ENCODE peak calls at places on chromosomes 7 and 10, in seven cellular contexts. C is endothelial cell of umbilical vein, H is fibroblast of lung, Y is cardiac muscle cell, G is heart left ventricle, S is endodermal cell, R is Panc1. X is an unnamed sample. For H3K4me1, the result is how much of the 10 kb centered on the place peaks cover.

GRCh38 chr7:24601600-24601999 is 28.3 kb downstream of the PALS2 start:
- DNase-seq in Y (peak), H (no peak), S (no peak), R (no peak), G (no peak), C (no peak), X (no peak)

GRCh38 chr10:112767156-112767555 is 182.9 kb upstream of the TCF7L2 start:
- DNase-seq in R (no peak), G (no peak), H (peak), C (no peak), S (no peak), Y (no peak), X (no peak)

GRCh38 chr10:15163261-15163864 is 5.1 kb downstream of the NMT2 start:
- DNase-seq in Y (no peak), R (no peak), H (no peak), C (no peak), G (no peak), S (no peak), X (no peak)

GRCh38 chr7:150800576-150801241 is at the start of gene TMEM176A:
- DNase-seq in G (no peak), H (no peak), Y (no peak), C (no peak), R (no peak), S (no peak), X (peak)

GRCh38 chr7:147535619-147536200 is 1054.9 kb upstream of the C7orf33 start:
- DNase-seq in R (no peak), C (no peak), Y (peak), H (peak), G (no peak), S (no peak), X (no peak)

GRCh38 chr7:33108931-33109757 is at the start of gene RP9:
- DNase-seq in Y (peak), G (peak), S (peak), R (no peak), C (peak), H (peak), X (peak)

GRCh38 chr7:141409911-141410329 is 141.3 kb upstream of the AGK start:
- DNase-seq in G (no peak), Y (no peak), H (no peak), S (peak), C (no peak), R (no peak), X (no peak)

GRCh38 chr10:4307784-4308364 is 518.1 kb upstream of the AKR1E2 start:
- DNase-seq in G (no peak), H (no peak), C (no peak), S (no peak), R (no peak), Y (peak), X (no peak)

GRCh38 chr7:29141981-29142380 is 4.4 kb downstream of the CPVL start:
- DNase-seq in R (no peak), S (no peak), C (no peak), Y (no peak), G (no peak), H (no peak), X (no peak)

GRCh38 chr10:31723074-31723750 is 205.4 kb downstream of the ARHGAP12 start:
- DNase-seq in S (no peak), Y (peak), G (no peak), C (no peak), H (peak), R (no peak), X (no peak)

GRCh38 chr10:60237977-60238376 is 151.7 kb downstream of the ANK3 start:
- DNase-seq in R (no peak), C (no peak), Y (peak), H (peak), S (no peak), G (no peak), X (no peak)

GRCh38 chr7:128024154-128024553 is 7.1 kb downstream of the LRRC4 start:
- DNase-seq in H (no peak), S (no peak), C (no peak), G (no peak), R (no peak), Y (no peak), X (no peak)

GRCh38 chr7:108037140-108037539 is 34.2 kb upstream of the LAMB1 start:
- DNase-seq in G (no peak), R (no peak), S (no peak), Y (no peak), H (no peak), C (no peak), X (no peak)

GRCh38 chr7:32785365-32785764 is 106.2 kb downstream of the KBTBD2 start:
- DNase-seq in S (no peak), Y (no peak), G (peak), R (no peak), C (peak), H (no peak), X (no peak)

GRCh38 chr7:102021841-102022618 is 204.6 kb downstream of the CUX1 start:
- DNase-seq in C (no peak), S (no peak), Y (no peak), H (no peak), R (no peak), G (no peak), X (no peak)

GRCh38 chr7:106120500-106120899 is 8.4 kb upstream of the SYPL1 start:
- DNase-seq in S (no peak), G (no peak), H (no peak), C (no peak), Y (no peak), R (no peak), X (no peak)

GRCh38 chr7:30226593-30227268 is 57.7 kb upstream of the ZNRF2 start:
- DNase-seq in R (no peak), H (no peak), C (no peak), S (peak), G (no peak), Y (no peak), X (peak)
- TF ChIP-seq CTCF in R (peak), H (no peak), C (peak), S (peak), G (no peak), Y (no peak), X (peak)

DNA sequence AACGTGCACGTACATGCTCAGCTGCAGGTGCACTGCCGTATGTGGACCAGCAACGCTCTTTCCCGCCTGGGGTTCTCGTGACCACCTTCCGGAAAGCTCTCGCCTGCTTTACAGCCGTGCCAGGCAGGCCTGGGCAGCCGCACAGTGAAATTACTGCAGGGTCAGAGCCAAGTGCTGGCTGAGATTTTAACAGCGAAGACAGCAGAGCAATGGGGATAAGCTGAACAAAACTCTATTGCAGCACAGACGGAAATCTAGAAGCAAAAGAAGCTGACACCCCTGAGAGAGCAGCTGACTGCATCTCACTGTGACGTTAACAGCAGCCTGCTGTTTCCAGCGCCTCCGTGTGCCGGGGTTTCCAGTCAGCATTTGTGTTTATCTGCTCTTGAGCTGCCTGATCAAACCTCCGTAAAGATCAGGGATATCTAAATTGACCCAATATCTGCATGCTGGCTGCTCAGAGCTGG is 179.0 kb downstream of the DIP2C start:
- DNase-seq in H (no peak), R (no peak), G (peak), C (no peak), Y (no peak), S (no peak), X (no peak)
- H3K4me3 ChIP-seq in H (no peak), R (no peak), G (no peak), C (no peak), Y (no peak), S (no peak), X (no peak)

DNA sequence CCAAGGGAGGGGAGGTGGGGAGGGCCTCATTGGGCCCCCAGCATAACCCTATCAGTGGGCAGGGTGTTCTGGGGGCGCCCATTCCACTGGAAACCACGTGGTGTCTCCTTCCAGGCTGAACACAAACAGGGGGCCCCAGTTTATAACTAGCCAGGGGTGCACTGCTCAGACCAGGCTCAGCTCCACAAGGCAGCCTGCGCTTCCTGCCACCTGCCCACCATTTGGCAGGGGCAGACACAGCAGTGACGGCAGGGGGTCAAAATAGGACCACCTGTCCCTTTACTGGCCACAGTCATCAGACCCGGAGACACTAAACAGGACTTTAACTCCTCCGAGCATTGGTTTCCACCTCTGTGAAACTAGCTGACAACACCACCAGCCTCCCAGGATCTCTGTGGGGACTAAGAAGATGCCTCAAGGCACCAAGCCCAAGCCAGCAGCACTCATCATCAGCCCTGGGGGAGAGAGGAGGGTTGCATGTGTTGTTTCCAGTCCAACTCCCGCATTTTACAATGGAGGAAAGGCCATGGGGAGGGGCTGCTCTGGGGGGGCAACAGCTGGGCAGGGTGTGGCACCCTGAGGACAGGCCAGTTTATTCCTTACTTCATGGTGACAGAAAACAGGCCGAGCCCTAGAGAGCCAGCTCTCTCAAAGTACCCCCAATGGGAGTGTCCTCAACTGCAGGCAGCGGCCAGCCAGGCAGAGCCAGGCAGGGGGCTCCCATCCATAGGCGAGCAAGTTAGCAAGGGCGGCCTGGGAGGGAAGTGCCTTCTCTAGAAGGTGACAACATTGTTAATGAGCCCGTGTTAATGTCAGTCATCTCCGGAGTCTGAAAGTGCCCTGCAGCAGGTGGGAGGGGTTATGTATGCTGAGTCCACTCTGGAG is 127.6 kb downstream of the TNS3 start:
- DNase-seq in R (no peak), Y (no peak), H (no peak), G (no peak), S (peak), C (no peak), X (no peak)
- H3K4me1 ChIP-seq in R (half or more), Y (under half), H (half or more), G (half or more), S (under half), C (under half), X (under half)

DNA sequence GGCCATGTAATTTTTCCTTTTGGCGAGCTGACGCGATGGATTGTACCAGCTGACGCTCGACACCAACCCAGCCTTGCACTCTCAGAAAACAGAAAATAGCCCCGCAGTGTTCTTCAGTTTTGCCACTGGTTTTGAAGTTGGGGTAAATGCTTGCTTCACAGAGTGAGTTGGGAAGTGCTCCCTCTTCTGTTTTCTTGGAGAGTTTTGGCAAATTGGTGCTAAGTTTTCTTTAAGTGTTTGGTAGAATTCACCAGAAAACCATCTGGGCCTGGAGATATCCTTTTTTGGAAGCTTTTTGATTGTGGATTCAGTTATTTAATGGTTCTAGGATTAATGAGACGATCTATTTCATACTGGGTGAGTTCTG is 252.8 kb downstream of the ELFN1 start:
- DNase-seq in R (no peak), H (no peak), C (no peak), G (no peak), Y (no peak), S (no peak), X (no peak)
- TF ChIP-seq CTCF in R (no peak), H (no peak), C (no peak), G (no peak), Y (peak), S (peak), X (no peak)

GRCh38 chr7:137755438-137755837 is 91.3 kb downstream of the DGKI start:
- DNase-seq in C (no peak), G (no peak), Y (no peak), S (no peak), H (no peak), R (no peak), X (no peak)
- H3K4me3 ChIP-seq in C (no peak), G (no peak), Y (no peak), S (no peak), H (no peak), R (no peak), X (no peak)

GRCh38 chr10:130021373-130021950 is 57.4 kb upstream of the EBF3 start:
- DNase-seq in R (no peak), H (peak), G (peak), C (no peak), Y (peak), S (no peak), X (no peak)
- H3K4me1 ChIP-seq in R (under half), H (under half), G (under half), C (under half), Y (under half), S (under half), X (under half)

DNA sequence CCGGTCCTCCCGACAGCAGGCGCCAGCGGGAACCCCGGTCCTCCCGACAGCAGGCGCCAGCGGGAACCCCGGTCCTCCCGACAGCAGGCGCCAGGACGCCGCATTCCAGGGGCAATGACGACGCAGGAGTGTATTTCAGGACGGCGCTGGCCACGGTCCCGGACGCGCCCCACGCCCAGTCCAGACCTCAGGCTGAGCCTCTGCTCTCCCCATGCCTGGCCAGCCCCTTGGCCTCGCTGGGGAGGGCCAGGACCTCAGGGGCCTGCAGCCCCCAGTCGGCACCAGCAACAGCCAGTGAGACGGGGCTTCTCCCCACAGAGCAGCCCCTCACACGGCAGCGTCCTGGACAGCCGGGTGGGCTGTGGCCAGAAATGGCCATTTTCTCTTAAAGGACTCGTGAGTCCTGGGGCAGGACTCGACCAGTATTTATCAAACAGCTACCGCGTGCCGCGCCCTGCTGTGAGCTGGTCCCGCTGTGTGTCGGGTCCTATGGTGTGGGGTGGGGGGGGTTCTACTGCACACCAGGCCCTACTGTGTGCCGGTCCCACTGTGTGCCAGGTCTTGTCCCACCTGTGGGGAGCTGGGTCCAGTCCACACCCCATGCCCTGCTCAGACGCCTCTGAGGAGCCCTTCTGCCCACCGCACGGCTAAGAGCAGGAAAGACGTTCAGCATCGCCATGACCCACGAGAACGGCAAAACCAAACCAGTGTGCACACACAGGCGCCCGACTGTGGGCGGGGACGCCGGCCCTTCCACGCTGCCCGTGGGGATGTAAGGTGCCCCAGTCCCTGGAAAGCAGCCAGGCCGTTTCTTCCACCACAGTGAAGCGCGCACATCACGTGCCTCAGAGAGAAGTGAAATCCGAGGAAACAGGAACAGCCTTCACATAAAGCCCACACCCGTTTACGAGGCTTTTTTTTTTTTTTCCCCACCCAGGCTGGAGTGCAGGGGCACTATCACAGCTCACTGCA is 33.3 kb downstream of the GET4 start:
- DNase-seq in G (peak), S (peak), H (peak), C (no peak), R (no peak), Y (peak), X (peak)
- TF ChIP-seq CTCF in G (no peak), S (no peak), H (no peak), C (no peak), R (no peak), Y (no peak), X (no peak)

GRCh38 chr10:79244068-79244442 is 103.2 kb upstream of the PPIF start:
- DNase-seq in S (no peak), H (no peak), C (peak), G (no peak), Y (no peak), R (no peak), X (no peak)

GRCh38 chr10:79241629-79241989 is 105.7 kb upstream of the PPIF start:
- DNase-seq in G (no peak), S (peak), Y (no peak), C (peak), R (no peak), H (no peak), X (no peak)

GRCh38 chr10:79242620-79243152 is 104.6 kb upstream of the PPIF start:
- DNase-seq in S (peak), Y (peak), R (no peak), G (peak), C (peak), H (peak), X (no peak)

GRCh38 chr10:79243211-79244067 is 103.8 kb upstream of the PPIF start:
- DNase-seq in S (peak), H (peak), Y (no peak), G (peak), C (peak), R (no peak), X (no peak)

GRCh38 chr10:79241990-79242619 is 105.2 kb upstream of the PPIF start:
- DNase-seq in R (no peak), Y (peak), S (peak), H (peak), G (peak), C (peak), X (peak)
- H3K4me3 ChIP-seq in R (no peak), Y (peak), S (peak), H (peak), G (peak), C (no peak), X (peak)

X was measured in right lobe of liver.